ENCODE peak calls at places on chromosomes 11 and 22, in ten cellular contexts. One of them, this sample, is unnamed.

GRCh38 chr11:79062814-79063762 is 377.7 kb downstream of the TENM4 start:
- DNase-seq in astrocyte of the hippocampus: peak; percentile 69
- DNase-seq in T-helper 17 cell: no peak
- DNase-seq in neuronal stem cell: no peak
- DNase-seq in endothelial cell: peak; percentile 56
- DNase-seq in GM18507: no peak
- DNase-seq in Calu3: peak; percentile 25
- DNase-seq in fibroblast of pulmonary artery: peak; percentile 57
- DNase-seq in NCI-H446 treated with DMSO at 0.1 percent for 48 hours: peak; percentile 22
- DNase-seq in CD8-positive, alpha-beta T cell: no peak
- DNase-seq in this sample: peak; percentile 65

GRCh38 chr22:26889794-26890193 is 232.4 kb downstream of the MIAT start:
- DNase-seq in astrocyte of the hippocampus: no peak
- DNase-seq in T-helper 17 cell: no peak
- DNase-seq in neuronal stem cell: no peak
- DNase-seq in endothelial cell: no peak
- DNase-seq in GM18507: no peak
- DNase-seq in Calu3: no peak
- DNase-seq in fibroblast of pulmonary artery: no peak
- DNase-seq in NCI-H446 treated with DMSO at 0.1 percent for 48 hours: no peak
- DNase-seq in CD8-positive, alpha-beta T cell: no peak
- DNase-seq in this sample: no peak

GRCh38 chr11:7520981-7521487 is 7.2 kb downstream of the PPFIBP2 start:
- DNase-seq in astrocyte of the hippocampus: no peak
- DNase-seq in T-helper 17 cell: no peak
- DNase-seq in neuronal stem cell: no peak
- DNase-seq in endothelial cell: no peak
- DNase-seq in GM18507: no peak
- DNase-seq in Calu3: no peak
- DNase-seq in fibroblast of pulmonary artery: no peak
- DNase-seq in NCI-H446 treated with DMSO at 0.1 percent for 48 hours: no peak
- DNase-seq in CD8-positive, alpha-beta T cell: no peak
- DNase-seq in this sample: no peak

GRCh38 chr11:118631510-118631909 is 24.1 kb downstream of the PHLDB1 start:
- DNase-seq in astrocyte of the hippocampus: no peak
- DNase-seq in T-helper 17 cell: no peak
- DNase-seq in neuronal stem cell: no peak
- DNase-seq in endothelial cell: no peak
- DNase-seq in GM18507: no peak
- DNase-seq in Calu3: no peak
- DNase-seq in fibroblast of pulmonary artery: no peak
- DNase-seq in NCI-H446 treated with DMSO at 0.1 percent for 48 hours: no peak
- DNase-seq in CD8-positive, alpha-beta T cell: no peak
- DNase-seq in this sample: no peak

GRCh38 chr22:35797411-35797810 is 79.7 kb downstream of the APOL5 start:
- DNase-seq in astrocyte of the hippocampus: no peak
- DNase-seq in T-helper 17 cell: no peak
- DNase-seq in neuronal stem cell: no peak
- DNase-seq in endothelial cell: no peak
- DNase-seq in GM18507: no peak
- DNase-seq in Calu3: no peak
- DNase-seq in fibroblast of pulmonary artery: no peak
- DNase-seq in NCI-H446 treated with DMSO at 0.1 percent for 48 hours: no peak
- DNase-seq in CD8-positive, alpha-beta T cell: no peak
- DNase-seq in this sample: no peak

GRCh38 chr11:95791385-95792033 is 1.2 kb downstream of the CEP57 start:
- DNase-seq in astrocyte of the hippocampus: no peak
- DNase-seq in T-helper 17 cell: no peak
- DNase-seq in neuronal stem cell: no peak
- DNase-seq in endothelial cell: no peak
- DNase-seq in GM18507: no peak
- DNase-seq in Calu3: no peak
- DNase-seq in fibroblast of pulmonary artery: no peak
- DNase-seq in NCI-H446 treated with DMSO at 0.1 percent for 48 hours: no peak
- DNase-seq in CD8-positive, alpha-beta T cell: no peak
- DNase-seq in this sample: no peak

GRCh38 chr11:34175284-34176019 is 70.0 kb downstream of the NAT10 start:
- DNase-seq in astrocyte of the hippocampus: no peak
- DNase-seq in T-helper 17 cell: no peak
- DNase-seq in neuronal stem cell: no peak
- DNase-seq in endothelial cell: no peak
- DNase-seq in GM18507: no peak
- DNase-seq in Calu3: no peak
- DNase-seq in fibroblast of pulmonary artery: no peak
- DNase-seq in NCI-H446 treated with DMSO at 0.1 percent for 48 hours: no peak
- DNase-seq in CD8-positive, alpha-beta T cell: no peak
- DNase-seq in this sample: no peak

GRCh38 chr11:73213196-73214143 is 4.6 kb upstream of the P2RY2 start:
- DNase-seq in astrocyte of the hippocampus: no peak
- DNase-seq in T-helper 17 cell: no peak
- DNase-seq in neuronal stem cell: no peak
- DNase-seq in endothelial cell: no peak
- DNase-seq in GM18507: no peak
- DNase-seq in Calu3: no peak
- DNase-seq in fibroblast of pulmonary artery: no peak
- DNase-seq in NCI-H446 treated with DMSO at 0.1 percent for 48 hours: no peak
- DNase-seq in CD8-positive, alpha-beta T cell: no peak
- DNase-seq in this sample: no peak

GRCh38 chr11:134642206-134642605 is 230.2 kb upstream of the B3GAT1 start:
- DNase-seq in astrocyte of the hippocampus: no peak
- DNase-seq in T-helper 17 cell: no peak
- DNase-seq in neuronal stem cell: no peak
- DNase-seq in endothelial cell: no peak
- DNase-seq in GM18507: no peak
- DNase-seq in Calu3: no peak
- DNase-seq in fibroblast of pulmonary artery: no peak
- DNase-seq in NCI-H446 treated with DMSO at 0.1 percent for 48 hours: no peak
- DNase-seq in CD8-positive, alpha-beta T cell: no peak
- DNase-seq in this sample: no peak

GRCh38 chr22:48485144-48486135 is 1342.2 kb downstream of the BRD1 start:
- DNase-seq in astrocyte of the hippocampus: no peak
- DNase-seq in T-helper 17 cell: no peak
- DNase-seq in neuronal stem cell: no peak
- DNase-seq in endothelial cell: no peak
- DNase-seq in GM18507: no peak
- DNase-seq in Calu3: no peak
- DNase-seq in fibroblast of pulmonary artery: no peak
- DNase-seq in NCI-H446 treated with DMSO at 0.1 percent for 48 hours: peak; percentile 18
- DNase-seq in CD8-positive, alpha-beta T cell: no peak
- DNase-seq in this sample: no peak

GRCh38 chr11:17391493-17392355 is 3.3 kb upstream of the KCNJ11 start:
- DNase-seq in astrocyte of the hippocampus: no peak
- DNase-seq in T-helper 17 cell: no peak
- DNase-seq in neuronal stem cell: no peak
- DNase-seq in endothelial cell: no peak
- DNase-seq in GM18507: no peak
- DNase-seq in Calu3: no peak
- DNase-seq in fibroblast of pulmonary artery: no peak
- DNase-seq in NCI-H446 treated with DMSO at 0.1 percent for 48 hours: no peak
- DNase-seq in CD8-positive, alpha-beta T cell: no peak
- DNase-seq in this sample: no peak

GRCh38 chr11:115066111-115066660 is 387.9 kb downstream of the NXPE2 start:
- DNase-seq in astrocyte of the hippocampus: peak; percentile 23
- DNase-seq in T-helper 17 cell: no peak
- DNase-seq in neuronal stem cell: no peak
- DNase-seq in endothelial cell: no peak
- DNase-seq in GM18507: no peak
- DNase-seq in Calu3: no peak
- DNase-seq in fibroblast of pulmonary artery: no peak
- DNase-seq in NCI-H446 treated with DMSO at 0.1 percent for 48 hours: no peak
- DNase-seq in CD8-positive, alpha-beta T cell: no peak
- DNase-seq in this sample: no peak

GRCh38 chr11:10529279-10529678 is 11.7 kb downstream of the RNF141 start:
- DNase-seq in astrocyte of the hippocampus: no peak
- DNase-seq in T-helper 17 cell: no peak
- DNase-seq in neuronal stem cell: no peak
- DNase-seq in endothelial cell: no peak
- DNase-seq in GM18507: no peak
- DNase-seq in Calu3: no peak
- DNase-seq in fibroblast of pulmonary artery: no peak
- DNase-seq in NCI-H446 treated with DMSO at 0.1 percent for 48 hours: no peak
- DNase-seq in CD8-positive, alpha-beta T cell: no peak
- DNase-seq in this sample: no peak

GRCh38 chr11:37449146-37449545 is 851.1 kb upstream of the RAG2 start:
- DNase-seq in astrocyte of the hippocampus: peak; percentile 66
- DNase-seq in T-helper 17 cell: no peak
- DNase-seq in neuronal stem cell: peak; percentile 14
- DNase-seq in endothelial cell: no peak
- DNase-seq in GM18507: no peak
- DNase-seq in Calu3: peak; percentile 26
- DNase-seq in fibroblast of pulmonary artery: peak; percentile 82
- DNase-seq in NCI-H446 treated with DMSO at 0.1 percent for 48 hours: no peak
- DNase-seq in CD8-positive, alpha-beta T cell: no peak
- DNase-seq in this sample: peak; percentile 38